ENCODE peak calls at places on chromosome 2, in seven cellular contexts. One of them, this sample, is unnamed.

GRCh38 chr2:239395524-239395923 is 5.3 kb downstream of the HDAC4 start:
- DNase-seq in stimulated activated CD8-positive, alpha-beta memory T cell treated with anti-CD3 and anti-CD28 coated beads, Interleukin-4, amount 100 ng/mL, for 24 hours: no peak
- DNase-seq in HL-60: no peak
- DNase-seq in chondrocyte: no peak
- DNase-seq in naive thymus-derived CD8-positive, alpha-beta T cell: no peak
- DNase-seq in GM03348: no peak
- DNase-seq in GM04503: no peak
- DNase-seq in this sample: no peak

GRCh38 chr2:191226196-191226595 is 19.0 kb upstream of the MYO1B start:
- DNase-seq in HL-60: no peak
- DNase-seq in chondrocyte: no peak
- DNase-seq in GM04503: no peak
- DNase-seq in stimulated activated CD8-positive, alpha-beta memory T cell treated with anti-CD3 and anti-CD28 coated beads, Interleukin-4, amount 100 ng/mL, for 24 hours: no peak
- DNase-seq in GM03348: peak; percentile 16
- DNase-seq in naive thymus-derived CD8-positive, alpha-beta T cell: no peak
- DNase-seq in this sample: no peak

GRCh38 chr2:231752056-231752455 is 29.0 kb downstream of the PDE6D start:
- DNase-seq in GM03348: no peak
- DNase-seq in chondrocyte: no peak
- DNase-seq in GM04503: no peak
- DNase-seq in stimulated activated CD8-positive, alpha-beta memory T cell treated with anti-CD3 and anti-CD28 coated beads, Interleukin-4, amount 100 ng/mL, for 24 hours: no peak
- DNase-seq in naive thymus-derived CD8-positive, alpha-beta T cell: no peak
- DNase-seq in HL-60: no peak
- DNase-seq in this sample: no peak

GRCh38 chr2:27262379-27263286 is at the start of gene SLC30A3:
- DNase-seq in GM03348: peak; percentile 92
- DNase-seq in chondrocyte: no peak
- DNase-seq in stimulated activated CD8-positive, alpha-beta memory T cell treated with anti-CD3 and anti-CD28 coated beads, Interleukin-4, amount 100 ng/mL, for 24 hours: peak; percentile 58
- DNase-seq in naive thymus-derived CD8-positive, alpha-beta T cell: peak; percentile 45
- DNase-seq in HL-60: peak; percentile 26
- DNase-seq in GM04503: no peak
- DNase-seq in this sample: peak; percentile 81

GRCh38 chr2:128361376-128362131 is 42.9 kb upstream of the HS6ST1 start:
- DNase-seq in stimulated activated CD8-positive, alpha-beta memory T cell treated with anti-CD3 and anti-CD28 coated beads, Interleukin-4, amount 100 ng/mL, for 24 hours: no peak
- DNase-seq in chondrocyte: no peak
- DNase-seq in GM04503: no peak
- DNase-seq in HL-60: no peak
- DNase-seq in GM03348: no peak
- DNase-seq in naive thymus-derived CD8-positive, alpha-beta T cell: no peak
- DNase-seq in this sample: peak; percentile 62

GRCh38 chr2:106113362-106113971 is 80.6 kb downstream of the UXS1 start:
- DNase-seq in HL-60: no peak
- DNase-seq in naive thymus-derived CD8-positive, alpha-beta T cell: no peak
- DNase-seq in GM03348: no peak
- DNase-seq in GM04503: no peak
- DNase-seq in chondrocyte: no peak
- DNase-seq in stimulated activated CD8-positive, alpha-beta memory T cell treated with anti-CD3 and anti-CD28 coated beads, Interleukin-4, amount 100 ng/mL, for 24 hours: no peak
- DNase-seq in this sample: no peak

GRCh38 chr2:23550553-23550952 is 165.6 kb downstream of the KLHL29 start:
- DNase-seq in naive thymus-derived CD8-positive, alpha-beta T cell: no peak
- DNase-seq in GM03348: peak; percentile 28
- DNase-seq in stimulated activated CD8-positive, alpha-beta memory T cell treated with anti-CD3 and anti-CD28 coated beads, Interleukin-4, amount 100 ng/mL, for 24 hours: no peak
- DNase-seq in HL-60: no peak
- DNase-seq in GM04503: no peak
- DNase-seq in chondrocyte: no peak
- DNase-seq in this sample: no peak

GRCh38 chr2:30784682-30785081 is 22.6 kb downstream of the CAPN13 start:
- DNase-seq in chondrocyte: no peak
- DNase-seq in stimulated activated CD8-positive, alpha-beta memory T cell treated with anti-CD3 and anti-CD28 coated beads, Interleukin-4, amount 100 ng/mL, for 24 hours: no peak
- DNase-seq in GM03348: no peak
- DNase-seq in GM04503: no peak
- DNase-seq in naive thymus-derived CD8-positive, alpha-beta T cell: no peak
- DNase-seq in HL-60: no peak
- DNase-seq in this sample: no peak

GRCh38 chr2:224442092-224442999 is 40.4 kb upstream of the FAM124B start:
- DNase-seq in GM04503: no peak
- DNase-seq in chondrocyte: no peak
- DNase-seq in naive thymus-derived CD8-positive, alpha-beta T cell: no peak
- DNase-seq in HL-60: peak; percentile 18
- DNase-seq in GM03348: peak; percentile 52
- DNase-seq in stimulated activated CD8-positive, alpha-beta memory T cell treated with anti-CD3 and anti-CD28 coated beads, Interleukin-4, amount 100 ng/mL, for 24 hours: no peak
- DNase-seq in this sample: no peak

GRCh38 chr2:223222397-223222796 is 170.4 kb downstream of the KCNE4 start:
- DNase-seq in chondrocyte: no peak
- DNase-seq in stimulated activated CD8-positive, alpha-beta memory T cell treated with anti-CD3 and anti-CD28 coated beads, Interleukin-4, amount 100 ng/mL, for 24 hours: no peak
- DNase-seq in GM03348: no peak
- DNase-seq in GM04503: no peak
- DNase-seq in HL-60: no peak
- DNase-seq in naive thymus-derived CD8-positive, alpha-beta T cell: no peak
- DNase-seq in this sample: no peak

GRCh38 chr2:205188516-205189138 is 493.7 kb upstream of the NRP2 start:
- DNase-seq in chondrocyte: no peak
- DNase-seq in GM04503: no peak
- DNase-seq in naive thymus-derived CD8-positive, alpha-beta T cell: no peak
- DNase-seq in GM03348: peak; percentile 46
- DNase-seq in stimulated activated CD8-positive, alpha-beta memory T cell treated with anti-CD3 and anti-CD28 coated beads, Interleukin-4, amount 100 ng/mL, for 24 hours: no peak
- DNase-seq in HL-60: no peak
- DNase-seq in this sample: peak; percentile 63

GRCh38 chr2:44016282-44016681 is 20.5 kb upstream of the LRPPRC start:
- DNase-seq in stimulated activated CD8-positive, alpha-beta memory T cell treated with anti-CD3 and anti-CD28 coated beads, Interleukin-4, amount 100 ng/mL, for 24 hours: peak; percentile 13
- DNase-seq in GM03348: peak; percentile 50
- DNase-seq in HL-60: peak; percentile 22
- DNase-seq in naive thymus-derived CD8-positive, alpha-beta T cell: no peak
- DNase-seq in GM04503: no peak
- DNase-seq in chondrocyte: no peak
- DNase-seq in this sample: peak; percentile 80

GRCh38 chr2:231955758-231956472 is 5.6 kb upstream of the DIS3L2 start:
- DNase-seq in naive thymus-derived CD8-positive, alpha-beta T cell: no peak
- DNase-seq in HL-60: no peak
- DNase-seq in GM04503: no peak
- DNase-seq in chondrocyte: no peak
- DNase-seq in stimulated activated CD8-positive, alpha-beta memory T cell treated with anti-CD3 and anti-CD28 coated beads, Interleukin-4, amount 100 ng/mL, for 24 hours: no peak
- DNase-seq in GM03348: no peak
- DNase-seq in this sample: no peak

GRCh38 chr2:80073134-80073561 is 231.4 kb downstream of the LRRTM1 start:
- DNase-seq in HL-60: peak; percentile 45
- DNase-seq in GM04503: no peak
- DNase-seq in GM03348: peak; percentile 55
- DNase-seq in stimulated activated CD8-positive, alpha-beta memory T cell treated with anti-CD3 and anti-CD28 coated beads, Interleukin-4, amount 100 ng/mL, for 24 hours: no peak
- DNase-seq in naive thymus-derived CD8-positive, alpha-beta T cell: peak; percentile 14
- DNase-seq in chondrocyte: no peak
- DNase-seq in this sample: no peak